ENCODE peak calls at places on chromosomes 3 and 15, in nine cellular contexts. B, C, O, I, J, G, D, Z and M are unnamed samples.

GRCh38 chr15:78415284-78415683 is 22.7 kb upstream of the IREB2 start:
- DNase-seq in B (no peak), C (no peak), O (no peak), I (peak), J (peak), G (peak), D (no peak), Z (no peak), M (no peak)

GRCh38 chr3:161913786-161914389 is 417.3 kb downstream of the OTOL1 start:
- DNase-seq in B (no peak), C (no peak), O (no peak), I (peak), J (peak), G (peak), D (no peak), Z (no peak), M (peak)

GRCh38 chr3:50587806-50588758 is 18.8 kb downstream of the HEMK1 start:
- DNase-seq in B (no peak), C (no peak), O (no peak), I (no peak), J (no peak), G (no peak), D (no peak), Z (no peak), M (no peak)

GRCh38 chr3:180059351-180059750 is 22.6 kb upstream of the PEX5L start:
- DNase-seq in B (no peak), C (no peak), O (no peak), I (no peak), J (peak), G (peak), D (no peak), Z (no peak), M (no peak)

GRCh38 chr3:194421-194820 is 2.1 kb upstream of the CHL1 start:
- DNase-seq in B (no peak), C (no peak), O (no peak), I (no peak), J (no peak), G (no peak), D (no peak), Z (no peak), M (no peak)

GRCh38 chr3:171620825-171621434 is 160.7 kb upstream of the TNIK start:
- DNase-seq in B (no peak), C (no peak), O (peak), I (peak), J (peak), G (peak), D (peak), Z (no peak), M (no peak)

GRCh38 chr3:82080261-82080660 is 318.8 kb upstream of the GBE1 start:
- DNase-seq in B (no peak), C (no peak), O (no peak), I (peak), J (peak), G (peak), D (no peak), Z (no peak), M (no peak)

GRCh38 chr15:94930441-94930840 is 699.1 kb downstream of the MCTP2 start:
- DNase-seq in B (no peak), C (no peak), O (no peak), I (no peak), J (no peak), G (no peak), D (no peak), Z (no peak), M (no peak)

GRCh38 chr15:96695426-96695825 is 364.9 kb downstream of the NR2F2 start:
- DNase-seq in B (no peak), C (no peak), O (no peak), I (no peak), J (no peak), G (no peak), D (no peak), Z (no peak), M (no peak)

DNA sequence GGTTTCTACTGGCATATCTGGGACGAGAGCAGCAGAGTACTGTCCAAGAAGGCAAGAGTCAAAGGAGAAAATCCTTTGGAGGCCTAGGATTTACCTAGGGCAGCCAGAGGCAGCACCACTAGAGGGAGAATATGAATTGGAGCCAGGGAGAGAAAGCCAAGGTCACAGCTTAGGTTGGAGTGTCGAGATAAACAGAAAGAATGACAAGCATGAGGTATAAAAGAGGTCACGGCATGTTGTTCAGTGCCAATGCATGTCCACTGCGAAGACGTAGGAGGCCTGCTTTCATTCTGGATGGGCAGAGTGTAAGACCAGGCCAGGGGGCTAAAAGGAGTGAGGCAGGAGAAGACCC is 47.2 kb downstream of the THBS1 start:
- DNase-seq in B (no peak), C (no peak), O (no peak), I (no peak), J (no peak), G (no peak), D (no peak), Z (no peak), M (no peak)
- TF ChIP-seq CTCF in B (peak), C (no peak), O (no peak), I (peak), J (peak), G (no peak), D (peak), Z (no peak), M (peak)

GRCh38 chr3:9875448-9875847 is 4.6 kb downstream of the CIDEC start:
- DNase-seq in B (no peak), C (no peak), O (no peak), I (no peak), J (no peak), G (no peak), D (no peak), Z (no peak), M (no peak)

GRCh38 chr3:9866639-9867038 is 13.4 kb downstream of the CIDEC start:
- DNase-seq in B (no peak), C (no peak), O (no peak), I (no peak), J (peak), G (no peak), D (no peak), Z (peak), M (no peak)

GRCh38 chr3:9867106-9867505 is 12.9 kb downstream of the CIDEC start:
- DNase-seq in B (no peak), C (no peak), O (no peak), I (no peak), J (no peak), G (no peak), D (no peak), Z (no peak), M (no peak)

GRCh38 chr3:9869955-9870354 is 10.1 kb downstream of the CIDEC start:
- DNase-seq in B (no peak), C (no peak), O (no peak), I (no peak), J (no peak), G (no peak), D (no peak), Z (no peak), M (no peak)

DNA sequence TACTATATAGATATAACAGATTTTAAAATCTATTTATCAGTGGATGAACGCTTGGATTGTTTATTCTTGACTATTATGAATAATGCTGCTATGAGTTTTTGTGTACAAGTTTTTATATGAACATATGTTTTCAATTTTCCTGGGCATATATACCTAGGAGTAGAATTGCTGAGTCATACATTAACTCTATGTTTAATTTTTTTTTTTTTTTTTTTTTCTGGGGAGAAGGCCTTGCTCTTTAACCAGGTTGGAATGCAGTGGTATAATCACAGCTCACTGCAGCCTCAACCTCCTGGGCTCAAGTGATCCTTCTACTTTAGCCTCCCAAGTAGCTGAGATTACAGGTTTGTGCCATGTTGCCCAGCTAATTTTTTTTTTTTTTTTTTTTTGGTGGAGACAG is 9.1 kb downstream of the CIDEC start:
- DNase-seq in B (no peak), C (no peak), O (no peak), I (peak), J (peak), G (peak), D (peak), Z (no peak), M (peak)
- H3K4me3 ChIP-seq in B (no peak), C (no peak), O (no peak), I (no peak), J (no peak), G (no peak), D (no peak), Z (no peak), M (no peak)

DNA sequence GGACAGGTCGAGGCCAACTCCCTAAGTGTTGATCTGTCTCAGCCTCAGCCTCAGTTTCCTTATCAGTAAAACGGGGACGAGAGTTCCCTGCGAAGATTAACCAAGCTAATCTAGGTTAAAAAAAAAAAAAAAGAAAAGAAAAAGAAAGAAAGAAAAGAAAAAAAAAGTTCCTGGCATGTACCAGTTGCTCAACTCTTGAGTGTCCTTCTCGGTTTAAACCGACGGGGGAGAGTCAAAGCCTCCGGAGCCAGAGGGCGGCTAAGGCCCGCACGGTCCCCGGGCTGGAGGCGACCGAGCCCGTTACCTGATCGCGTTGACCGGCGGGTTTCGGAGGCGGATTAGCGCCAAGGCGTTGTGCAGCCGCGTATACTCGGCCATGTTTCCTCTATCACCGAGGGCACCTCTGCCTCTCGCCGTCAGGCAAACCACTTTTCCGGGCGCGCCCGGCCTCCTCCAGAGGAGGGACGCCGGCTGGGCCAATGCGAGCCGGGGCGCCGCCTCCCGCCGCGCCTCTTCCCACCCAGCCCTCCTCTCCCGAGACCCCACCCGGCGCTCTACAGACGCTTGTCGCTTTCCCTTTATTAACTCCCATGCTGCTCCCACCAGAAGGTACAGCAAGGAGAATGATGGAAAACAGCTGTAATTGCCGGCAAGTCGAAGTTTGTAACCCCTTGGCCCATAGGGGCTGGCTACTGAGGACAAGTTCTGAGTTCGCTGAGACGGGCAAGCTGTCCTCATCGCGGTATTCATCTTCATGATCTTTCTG is at the start of gene EHHADH:
- DNase-seq in B (peak), C (peak), O (peak), I (peak), J (peak), G (peak), D (no peak), Z (peak), M (peak)
- TF ChIP-seq CTCF in B (no peak), C (no peak), O (no peak), I (no peak), J (no peak), G (no peak), D (no peak), Z (no peak), M (no peak)

GRCh38 chr3:65028024-65028423 is 340.2 kb upstream of the ADAMTS9 start:
- DNase-seq in B (no peak), C (no peak), O (no peak), I (no peak), J (no peak), G (no peak), D (no peak), Z (no peak), M (no peak)

GRCh38 chr3:65030847-65031463 is 343.2 kb upstream of the ADAMTS9 start:
- DNase-seq in B (no peak), C (no peak), O (peak), I (peak), J (peak), G (peak), D (peak), Z (no peak), M (peak)

GRCh38 chr3:65027335-65027734 is 339.5 kb upstream of the ADAMTS9 start:
- DNase-seq in B (no peak), C (no peak), O (no peak), I (no peak), J (no peak), G (no peak), D (no peak), Z (no peak), M (no peak)

GRCh38 chr3:65030014-65030627 is 342.3 kb upstream of the ADAMTS9 start:
- DNase-seq in B (no peak), C (no peak), O (no peak), I (no peak), J (no peak), G (no peak), D (no peak), Z (no peak), M (no peak)

DNA sequence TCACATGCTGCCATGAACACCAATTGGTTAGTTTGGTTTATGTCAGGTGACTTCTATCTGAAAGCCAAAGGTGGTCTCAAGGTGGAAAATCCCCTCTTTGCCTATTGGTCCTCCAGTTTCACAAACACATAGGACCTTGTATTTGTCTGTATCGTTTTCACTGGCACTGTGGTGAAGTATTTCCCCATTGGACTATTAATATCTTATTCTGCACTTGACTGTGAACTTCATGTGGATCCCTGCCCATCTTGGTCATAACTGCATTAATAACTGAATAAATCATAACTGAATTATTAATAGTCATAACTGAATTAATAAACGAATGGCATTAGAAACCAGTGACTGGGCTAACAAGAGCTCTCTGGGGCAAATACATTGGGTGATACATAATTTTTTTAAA is 341.3 kb upstream of the ADAMTS9 start:
- DNase-seq in B (no peak), C (no peak), O (no peak), I (no peak), J (no peak), G (no peak), D (no peak), Z (no peak), M (no peak)
- H3K4me3 ChIP-seq in B (no peak), C (no peak), O (no peak), I (no peak), J (no peak), G (no peak), D (no peak), Z (no peak), M (no peak)

GRCh38 chr15:73658645-73659044 is 25.5 kb upstream of the NPTN start:
- DNase-seq in B (no peak), C (no peak), O (no peak), I (no peak), J (no peak), G (no peak), D (no peak), Z (no peak), M (no peak)

GRCh38 chr15:73654659-73655058 is 21.5 kb upstream of the NPTN start:
- DNase-seq in B (no peak), C (no peak), O (no peak), I (no peak), J (no peak), G (no peak), D (no peak), Z (no peak), M (no peak)

GRCh38 chr15:73650387-73651126 is 17.4 kb upstream of the NPTN start:
- DNase-seq in B (no peak), C (no peak), O (no peak), I (no peak), J (peak), G (no peak), D (peak), Z (no peak), M (no peak)

GRCh38 chr15:73660455-73660854 is 23.7 kb upstream of the CD276 start:
- DNase-seq in B (no peak), C (no peak), O (no peak), I (no peak), J (no peak), G (no peak), D (no peak), Z (no peak), M (no peak)

DNA sequence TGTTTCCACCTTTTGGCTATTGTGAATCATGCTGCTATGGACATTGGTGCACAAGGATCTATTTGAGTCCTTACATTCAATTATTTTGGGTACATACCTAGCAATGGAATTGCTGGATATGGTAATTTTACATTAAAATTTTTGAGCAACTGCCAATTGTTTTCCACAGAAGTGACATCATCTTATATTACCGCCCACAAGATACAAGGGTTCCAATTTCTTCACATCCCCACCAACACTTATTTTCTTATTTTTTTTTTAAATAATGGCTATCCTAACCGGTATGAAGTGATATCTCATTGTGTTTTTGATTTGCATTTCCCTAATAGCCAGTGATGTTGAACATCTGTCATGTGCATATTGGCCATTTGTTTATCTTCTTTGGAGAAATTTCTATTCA is 22.5 kb upstream of the NPTN start:
- DNase-seq in B (no peak), C (no peak), O (no peak), I (no peak), J (no peak), G (no peak), D (no peak), Z (no peak), M (no peak)
- TF ChIP-seq CTCF in B (no peak), C (no peak), O (no peak), I (no peak), J (no peak), G (no peak), D (no peak), Z (no peak), M (no peak)